ENCODE peak calls at places on chromosomes 12 and 14, in nine cellular contexts. X is DMS53; A is omental fat pad; J is A549; P is neural crest cell; U is T-cell; S is non-pigmented ciliary epithelial cell; V is H1; E is stimulated activated CD4-positive, alpha-beta T cell treated with anti-CD3 and anti-CD28 coated beads, Interleukin-4, amount 100 ng/mL, for 4 hours. T is an unnamed sample.

GRCh38 chr14:41120400-41120799 is 486.3 kb upstream of the LRFN5 start:
- DNase-seq in S (no peak), P (no peak), V (no peak), J (no peak), E (no peak), X (no peak), A (no peak), U (no peak), T (no peak)

GRCh38 chr12:114347861-114348260 is 58.1 kb downstream of the TBX5 start:
- DNase-seq in V (no peak), A (no peak), X (no peak), E (no peak), U (no peak), J (no peak), P (no peak), S (no peak), T (no peak)

GRCh38 chr12:41286426-41286825 is 98.3 kb downstream of the PDZRN4 start:
- DNase-seq in X (peak), P (no peak), U (no peak), J (no peak), V (no peak), S (no peak), E (no peak), A (no peak), T (no peak)

GRCh38 chr12:42862055-42862454 is 272.5 kb upstream of the PRICKLE1 start:
- DNase-seq in P (no peak), V (no peak), X (no peak), A (no peak), S (peak), U (no peak), E (no peak), J (no peak), T (no peak)

GRCh38 chr12:86349196-86349595 is 93.0 kb upstream of the MGAT4C start:
- DNase-seq in V (no peak), S (no peak), P (no peak), E (no peak), J (no peak), X (peak), U (no peak), A (no peak), T (no peak)

GRCh38 chr12:6613015-6613775 is 6.0 kb upstream of the CHD4 start:
- DNase-seq in U (no peak), A (no peak), P (peak), E (no peak), S (no peak), J (no peak), V (no peak), X (peak), T (peak)

GRCh38 chr12:5587701-5588100 is 155.8 kb downstream of the NTF3 start:
- DNase-seq in X (no peak), U (no peak), S (no peak), A (no peak), P (no peak), J (no peak), E (no peak), V (no peak), T (no peak)

GRCh38 chr14:51261151-51261550 is 21.1 kb downstream of the TMX1 start:
- DNase-seq in P (no peak), U (no peak), X (no peak), A (no peak), J (no peak), E (no peak), S (no peak), V (no peak), T (no peak)

GRCh38 chr14:77918448-77918847 is 118.5 kb downstream of the ADCK1 start:
- DNase-seq in P (no peak), X (no peak), S (no peak), V (no peak), A (no peak), J (no peak), E (no peak), U (no peak), T (no peak)

GRCh38 chr14:71554959-71555612 is 377.1 kb upstream of the RGS6 start:
- DNase-seq in J (no peak), E (no peak), V (no peak), X (no peak), P (no peak), S (no peak), A (no peak), U (no peak), T (no peak)

GRCh38 chr14:104287301-104288009 is 149.1 kb downstream of the KIF26A start:
- DNase-seq in S (no peak), J (no peak), A (no peak), U (no peak), E (no peak), P (no peak), X (no peak), V (no peak), T (no peak)

GRCh38 chr12:107749094-107749493 is 11.8 kb downstream of the PRDM4 start:
- DNase-seq in E (no peak), V (no peak), J (no peak), P (no peak), S (no peak), A (no peak), X (no peak), U (no peak), T (no peak)

GRCh38 chr12:118330421-118331018 is 42.2 kb downstream of the TAOK3 start:
- DNase-seq in P (no peak), U (no peak), X (no peak), E (no peak), S (no peak), V (no peak), A (no peak), J (no peak), T (peak)

GRCh38 chr14:72893636-72894322 is at the start of gene DPF3:
- DNase-seq in V (peak), U (peak), E (peak), A (peak), S (peak), J (peak), P (peak), X (peak), T (peak)

GRCh38 chr12:58588771-58589170 is 331.5 kb downstream of the LRIG3 start:
- DNase-seq in V (no peak), E (no peak), J (no peak), A (no peak), X (no peak), U (no peak), P (no peak), S (no peak), T (no peak)